ENCODE peak calls at places on chromosome 9, in six cellular contexts. G is GM12878, J is upper lobe of left lung, O is body of pancreas, A is adrenal gland, S is heart left ventricle. M is an unnamed sample. For H3K27me3, the result is how much of the 10 kb centered on the place peaks cover.

GRCh38 chr9:77457916-77458592 is 190.1 kb downstream of the GNA14 start:
- DNase-seq in G (no peak), J (no peak), O (peak), A (peak), S (peak), M (peak)

GRCh38 chr9:135254176-135255032 is 166.9 kb downstream of the OLFM1 start:
- DNase-seq in G (no peak), J (no peak), O (no peak), A (no peak), S (peak), M (no peak)

GRCh38 chr9:123611228-123611627 is 255.2 kb downstream of the CRB2 start:
- DNase-seq in G (no peak), J (no peak), O (no peak), A (no peak), S (no peak), M (no peak)

GRCh38 chr9:73349476-73349875 is 197.8 kb downstream of the ANXA1 start:
- DNase-seq in G (no peak), J (no peak), O (no peak), A (no peak), S (no peak), M (no peak)

GRCh38 chr9:121708768-121709488 is 57.5 kb downstream of the DAB2IP start:
- DNase-seq in G (no peak), J (peak), O (no peak), A (no peak), S (peak), M (no peak)

GRCh38 chr9:114965565-114965964 is 35.2 kb upstream of the TNFSF8 start:
- DNase-seq in G (no peak), J (no peak), O (no peak), A (no peak), S (no peak), M (no peak)

GRCh38 chr9:87184956-87185642 is 237.8 kb upstream of the GAS1 start:
- DNase-seq in G (no peak), J (no peak), O (no peak), A (no peak), S (no peak), M (no peak)

GRCh38 chr9:98306384-98307145 is 51.1 kb upstream of the TBC1D2 start:
- DNase-seq in G (no peak), J (no peak), O (no peak), A (no peak), S (no peak), M (no peak)

GRCh38 chr9:132006657-132007370 is 72.9 kb downstream of the MED27 start:
- DNase-seq in G (peak), J (no peak), O (no peak), A (no peak), S (no peak), M (peak)

GRCh38 chr9:89427621-89428221 is 70.2 kb downstream of the SEMA4D start:
- DNase-seq in G (no peak), J (no peak), O (no peak), A (peak), S (no peak), M (no peak)

GRCh38 chr9:91884746-91885687 is 65.0 kb downstream of the ROR2 start:
- DNase-seq in G (no peak), J (no peak), O (no peak), A (no peak), S (no peak), M (no peak)

GRCh38 chr9:106228861-106229260 is 534.5 kb downstream of the TMEM38B start:
- DNase-seq in G (no peak), J (no peak), O (no peak), A (no peak), S (peak), M (no peak)

GRCh38 chr9:105854056-105854782 is 159.9 kb downstream of the TMEM38B start:
- DNase-seq in G (no peak), J (no peak), O (no peak), A (no peak), S (no peak), M (no peak)

GRCh38 chr9:33025572-33026347 is 687 bp downstream of the DNAJA1 start:
- DNase-seq in G (no peak), J (peak), O (peak), A (peak), S (peak), M (peak)

GRCh38 chr9:8025532-8025931 is 226.0 kb upstream of the DMAC1 start:
- DNase-seq in G (no peak), J (no peak), O (no peak), A (no peak), S (no peak), M (no peak)

GRCh38 chr9:36750630-36751029 is 177.9 kb downstream of the MELK start:
- DNase-seq in G (no peak), J (no peak), O (no peak), A (no peak), S (no peak), M (no peak)

GRCh38 chr9:18865542-18865941 is 167.5 kb downstream of the SAXO1 start:
- DNase-seq in G (no peak), J (no peak), O (no peak), A (no peak), S (no peak), M (no peak)

GRCh38 chr9:85212209-85212608 is 529.5 kb downstream of the AGTPBP1 start:
- DNase-seq in G (no peak), J (no peak), O (no peak), A (no peak), S (no peak), M (no peak)

GRCh38 chr9:99822096-99822595 is 461 bp downstream of the NR4A3 start:
- DNase-seq in G (no peak), J (peak), O (peak), A (no peak), S (no peak), M (no peak)

GRCh38 chr9:109468927-109469326 is 29.2 kb downstream of the PTPN3 start:
- DNase-seq in G (no peak), J (no peak), O (no peak), A (no peak), S (no peak), M (no peak)

GRCh38 chr9:518540-518939 is 303.9 kb downstream of the DOCK8 start:
- DNase-seq in G (no peak), J (no peak), O (no peak), A (no peak), S (no peak), M (no peak)

GRCh38 chr9:33816327-33817252 is at the start of gene UBE2R2:
- DNase-seq in G (peak), J (peak), O (peak), A (peak), S (peak), M (peak)

GRCh38 chr9:121780641-121781040 is 129.2 kb downstream of the DAB2IP start:
- DNase-seq in G (no peak), J (no peak), O (no peak), A (peak), S (no peak), M (no peak)

GRCh38 chr9:79572891-79573696 is 1.3 kb downstream of the TLE4 start:
- DNase-seq in G (no peak), J (peak), O (peak), A (peak), S (peak), M (peak)

GRCh38 chr9:27282269-27282668 is 14.7 kb downstream of the EQTN start:
- DNase-seq in G (no peak), J (no peak), O (peak), A (no peak), S (no peak), M (no peak)

GRCh38 chr9:79233542-79233941 is 338.2 kb upstream of the TLE4 start:
- DNase-seq in G (no peak), J (no peak), O (peak), A (no peak), S (no peak), M (no peak)

GRCh38 chr9:14021871-14022525 is 291.9 kb downstream of the NFIB start:
- DNase-seq in G (no peak), J (no peak), O (no peak), A (no peak), S (no peak), M (no peak)

GRCh38 chr9:109914280-109915027 is 134.5 kb downstream of the PALM2AKAP2 start:
- DNase-seq in G (peak), J (no peak), O (no peak), A (no peak), S (no peak), M (no peak)

GRCh38 chr9:4197548-4197947 is 102.3 kb downstream of the GLIS3 start:
- DNase-seq in G (no peak), J (peak), O (no peak), A (no peak), S (no peak), M (no peak)

GRCh38 chr9:1978941-1979340 is 36.2 kb upstream of the SMARCA2 start:
- DNase-seq in G (no peak), J (no peak), O (peak), A (no peak), S (peak), M (no peak)

GRCh38 chr9:92669890-92670708 is at the start of gene IPPK:
- DNase-seq in G (peak), J (peak), O (peak), A (peak), S (peak), M (peak)

GRCh38 chr9:84254972-84255371 is 85.6 kb downstream of the SLC28A3 start:
- DNase-seq in G (no peak), J (no peak), O (peak), A (peak), S (peak), M (no peak)

GRCh38 chr9:19615036-19615435 is 173.8 kb downstream of the SLC24A2 start:
- DNase-seq in G (no peak), J (no peak), O (no peak), A (no peak), S (no peak), M (no peak)

GRCh38 chr9:109381011-109381729 is 60.3 kb upstream of the EPB41L4B start:
- DNase-seq in G (no peak), J (no peak), O (no peak), A (peak), S (no peak), M (no peak)

GRCh38 chr9:124716795-124717194 is 54.3 kb downstream of the NR6A1 start:
- DNase-seq in G (no peak), J (no peak), O (no peak), A (no peak), S (no peak), M (no peak)

GRCh38 chr9:69035438-69036316 is at the start of gene FXN:
- DNase-seq in G (peak), J (peak), O (peak), A (peak), S (peak), M (peak)
- TF ChIP-seq POLR2A in G (peak), J (peak), O (peak), A (peak), S (peak), M (peak)

DNA sequence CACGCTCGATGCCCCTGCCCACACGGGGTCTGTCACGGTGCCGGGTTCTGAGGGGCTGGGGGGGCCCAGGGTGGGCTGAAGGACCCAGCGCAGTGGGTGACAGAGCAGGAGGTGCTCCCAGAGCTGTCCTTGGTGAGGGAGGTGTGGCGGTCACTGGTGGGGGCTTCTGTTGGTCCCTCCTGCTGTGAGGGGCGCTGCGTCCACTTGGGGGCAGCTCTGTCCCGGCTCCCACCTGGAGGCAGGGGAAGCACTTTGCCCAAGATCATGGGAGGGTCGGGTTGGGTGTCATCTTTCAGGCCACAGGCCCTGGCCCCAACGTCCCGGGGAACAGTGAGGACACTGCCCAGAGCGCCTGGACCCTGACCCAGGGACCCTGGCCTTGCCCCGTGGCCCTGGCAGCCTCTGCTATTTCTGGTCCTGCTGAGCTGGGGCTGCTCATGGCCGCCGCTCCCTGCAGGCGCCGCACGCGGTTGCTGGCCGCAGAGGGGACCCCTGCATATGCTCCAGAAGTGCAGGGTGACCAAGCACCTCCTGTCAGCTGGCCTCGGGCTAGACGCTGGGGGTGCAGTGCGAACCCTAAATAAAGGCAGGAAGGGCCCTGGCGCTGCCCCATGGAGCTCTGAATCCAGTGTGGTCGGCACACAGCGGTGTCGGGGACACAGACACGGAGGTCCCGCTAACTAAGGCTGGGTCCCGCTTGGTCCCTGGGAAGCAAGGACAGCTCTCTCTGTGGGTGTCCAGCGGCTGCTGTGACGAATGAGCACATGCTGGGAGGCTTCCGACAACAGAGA is 11.6 kb upstream of the RNU6ATAC start:
- DNase-seq in G (no peak), J (peak), O (no peak), A (no peak), S (peak), M (no peak)
- TF ChIP-seq CTCF in G (no peak), J (no peak), O (no peak), A (no peak), S (peak), M (no peak)

GRCh38 chr9:113875917-113876805 is at the start of gene ZNF618:
- DNase-seq in G (no peak), J (peak), O (peak), A (no peak), S (peak), M (no peak)

GRCh38 chr9:113873446-113873845 is 2.7 kb upstream of the ZNF618 start:
- DNase-seq in G (no peak), J (no peak), O (no peak), A (no peak), S (no peak), M (no peak)

GRCh38 chr9:113875420-113875916 is 641 bp upstream of the ZNF618 start:
- DNase-seq in G (no peak), J (no peak), O (no peak), A (no peak), S (no peak), M (no peak)

GRCh38 chr9:113873926-113874325 is 2.2 kb upstream of the ZNF618 start:
- DNase-seq in G (no peak), J (peak), O (no peak), A (no peak), S (no peak), M (no peak)

GRCh38 chr9:113872485-113873143 is 3.5 kb upstream of the ZNF618 start:
- DNase-seq in G (no peak), J (no peak), O (no peak), A (no peak), S (no peak), M (no peak)
- H3K27me3 ChIP-seq in G (under half), J (under half), O (under half), A (under half), S (under half), M (under half)

GRCh38 chr9:101487443-101487855 is 46.2 kb upstream of the RNF20 start:
- DNase-seq in G (no peak), J (no peak), O (no peak), A (no peak), S (no peak), M (no peak)

GRCh38 chr9:101486693-101487442 is 46.8 kb upstream of the RNF20 start:
- DNase-seq in G (no peak), J (peak), O (peak), A (peak), S (peak), M (no peak)

GRCh38 chr9:101481296-101481695 is 45.7 kb upstream of the ALDOB start:
- DNase-seq in G (no peak), J (no peak), O (no peak), A (no peak), S (no peak), M (no peak)

GRCh38 chr9:101484046-101484445 is 48.5 kb upstream of the ALDOB start:
- DNase-seq in G (no peak), J (no peak), O (no peak), A (no peak), S (no peak), M (no peak)

GRCh38 chr9:101485873-101486692 is 47.6 kb upstream of the RNF20 start:
- DNase-seq in G (no peak), J (peak), O (peak), A (peak), S (peak), M (no peak)
- TF ChIP-seq POLR2A in G (no peak), J (no peak), O (no peak), A (no peak), S (no peak), M (no peak)

DNA sequence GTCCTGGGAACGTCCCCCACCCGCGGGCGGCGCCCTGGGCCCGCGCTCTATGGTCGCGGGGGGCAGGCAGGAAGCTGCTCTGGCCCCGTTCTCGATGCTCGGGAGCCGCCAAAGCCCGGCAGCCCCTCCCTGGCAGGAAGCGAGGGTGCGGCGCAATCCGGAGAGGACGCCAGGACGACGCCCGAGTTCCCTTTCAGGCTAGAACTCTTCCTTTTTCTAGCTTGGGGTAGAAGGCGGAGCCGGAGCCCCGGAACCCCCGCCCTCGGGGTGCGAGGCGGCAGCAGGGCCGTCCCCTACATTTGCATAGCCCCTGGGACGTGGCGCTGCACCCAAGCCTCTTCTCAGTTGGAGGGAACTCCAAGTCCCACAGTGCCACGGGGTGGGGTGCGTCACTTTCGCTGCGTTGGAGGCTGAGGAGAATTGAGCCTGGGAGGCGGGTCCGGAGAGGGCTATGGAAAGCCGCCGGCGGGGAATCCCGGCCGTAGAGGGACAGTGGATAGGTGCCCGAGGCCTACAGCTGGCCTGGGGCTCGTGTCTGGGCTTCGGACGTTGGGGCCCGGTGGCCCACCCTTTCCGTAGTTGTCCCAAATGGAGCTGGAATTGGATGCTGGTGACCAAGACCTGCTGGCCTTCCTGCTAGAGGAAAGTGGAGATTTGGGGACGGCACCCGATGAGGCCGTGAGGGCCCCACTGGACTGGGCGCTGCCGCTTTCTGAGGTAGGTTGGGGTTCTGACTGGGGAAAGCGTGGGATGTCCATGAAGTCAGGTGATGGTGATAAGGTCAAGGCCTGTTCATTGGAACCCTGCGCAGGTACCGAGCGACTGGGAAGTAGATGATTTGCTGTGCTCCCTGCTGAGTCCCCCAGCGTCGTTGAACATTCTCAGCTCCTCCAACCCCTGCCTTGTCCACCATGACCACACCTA is at the start of the genes CREB3 and TLN1:
- DNase-seq in G (peak), J (peak), O (peak), A (peak), S (peak), M (peak)
- TF ChIP-seq CTCF in G (no peak), J (no peak), O (peak), A (no peak), S (no peak), M (no peak)

DNA sequence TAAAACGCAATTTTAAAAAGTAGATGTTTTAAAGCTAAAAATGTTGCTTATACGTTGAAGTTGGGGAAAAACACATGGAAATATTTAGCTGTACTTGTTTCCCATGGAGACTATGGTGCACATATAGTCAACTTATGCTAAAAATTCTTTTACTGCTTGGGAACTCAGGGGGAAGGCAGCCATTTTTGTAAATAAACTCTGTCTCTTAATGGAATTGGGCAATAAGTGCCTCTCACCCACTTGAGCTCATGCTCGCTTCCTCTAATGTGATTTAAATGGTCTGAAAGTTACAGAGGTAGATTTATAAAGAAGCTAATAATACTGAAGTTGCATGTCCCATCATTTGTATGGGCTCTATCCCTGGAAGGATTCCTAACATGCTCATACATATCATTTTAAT is 523.8 kb downstream of the RASEF start:
- DNase-seq in G (no peak), J (no peak), O (no peak), A (no peak), S (no peak), M (no peak)
- H3K27me3 ChIP-seq in G (under half), J (under half), O (under half), A (under half), S (under half), M (under half)

GRCh38 chr9:127916665-127917581 is at the start of gene ST6GALNAC4:
- DNase-seq in G (no peak), J (peak), O (peak), A (peak), S (peak), M (peak)

GRCh38 chr9:127913682-127914081 is 3.2 kb downstream of the ST6GALNAC4 start:
- DNase-seq in G (no peak), J (no peak), O (no peak), A (no peak), S (no peak), M (no peak)

GRCh38 chr9:127917603-127918002 is 762 bp upstream of the ST6GALNAC4 start:
- DNase-seq in G (no peak), J (no peak), O (no peak), A (no peak), S (peak), M (no peak)

GRCh38 chr9:127915325-127915752 is 1.5 kb downstream of the ST6GALNAC4 start:
- DNase-seq in G (no peak), J (no peak), O (peak), A (no peak), S (no peak), M (no peak)

GRCh38 chr9:127915801-127916664 is 808 bp downstream of the ST6GALNAC4 start:
- DNase-seq in G (no peak), J (no peak), O (peak), A (no peak), S (peak), M (no peak)
- TF ChIP-seq POLR2A in G (peak), J (no peak), O (peak), A (no peak), S (no peak), M (no peak)

M was measured in tibial nerve.